ENCODE peak calls at places on chromosomes 5 and 9, in seven cellular contexts. C is A549, Y is neural crest cell, O is astrocyte of the spinal cord, S is NCI-H524 treated with DMSO at 0.1 percent for 48 hours, N is NCI-H1417 treated with DMSO at 0.1 percent for 48 hours, F is tibial artery. H is an unnamed sample.

GRCh38 chr5:132641241-132641723 is 16.7 kb upstream of the IL13 start:
- DNase-seq in C (no peak), Y (no peak), O (no peak), S (no peak), N (no peak), F (no peak), H (no peak)

GRCh38 chr5:157451806-157452205 is 8.2 kb upstream of the NIPAL4 start:
- DNase-seq in C (no peak), Y (no peak), O (no peak), S (no peak), N (no peak), F (no peak), H (no peak)

GRCh38 chr5:89267764-89268163 is 384.8 kb upstream of the MEF2C start:
- DNase-seq in C (no peak), Y (no peak), O (no peak), S (no peak), N (no peak), F (no peak), H (no peak)

GRCh38 chr9:127066775-127067111 is 55.7 kb downstream of the ANGPTL2 start:
- DNase-seq in C (peak), Y (no peak), O (no peak), S (no peak), N (no peak), F (no peak), H (peak)

GRCh38 chr5:38712416-38712815 is 133.4 kb upstream of the OSMR start:
- DNase-seq in C (no peak), Y (no peak), O (no peak), S (no peak), N (no peak), F (no peak), H (no peak)

GRCh38 chr9:99300603-99301002 is 78.5 kb downstream of the SEC61B start:
- DNase-seq in C (no peak), Y (no peak), O (no peak), S (no peak), N (no peak), F (no peak), H (no peak)

GRCh38 chr9:97615439-97616072 is 17.6 kb downstream of the TSTD2 start:
- DNase-seq in C (peak), Y (peak), O (peak), S (no peak), N (peak), F (peak), H (peak)

GRCh38 chr5:171692936-171693335 is 92.7 kb upstream of the SMIM23 start:
- DNase-seq in C (no peak), Y (no peak), O (no peak), S (no peak), N (no peak), F (no peak), H (no peak)

GRCh38 chr5:127648997-127649550 is at the start of gene CTXN3:
- DNase-seq in C (no peak), Y (no peak), O (no peak), S (no peak), N (peak), F (no peak), H (no peak)